ENCODE peak calls at places on chromosomes 6 and 20, in four cellular contexts. I, Z, D and B are unnamed samples.

GRCh38 chr6:387293-387694 is 4.3 kb upstream of the IRF4 start:
- DNase-seq in I (no peak), Z (no peak), D (peak; percentile 26), B (peak; percentile 68)

GRCh38 chr6:137265574-137265973 is 46.4 kb upstream of the IFNGR1 start:
- DNase-seq in I (no peak), Z (no peak), D (no peak), B (no peak)

GRCh38 chr6:9360881-9361280 is 925.5 kb upstream of the SLC35B3 start:
- DNase-seq in I (no peak), Z (no peak), D (no peak), B (no peak)

GRCh38 chr6:160678744-160679401 is 14.8 kb upstream of the LPA start:
- DNase-seq in I (peak; percentile 39), Z (no peak), D (no peak), B (no peak)

GRCh38 chr6:95578106-95578410 is 723 bp downstream of the MANEA start:
- DNase-seq in I (no peak), Z (no peak), D (peak; percentile 26), B (no peak)

GRCh38 chr6:169931223-169931760 is 179.9 kb downstream of the ERMARD start:
- DNase-seq in I (no peak), Z (no peak), D (no peak), B (no peak)

GRCh38 chr6:69888842-69889590 is 22.7 kb downstream of the COL19A1 start:
- DNase-seq in I (no peak), Z (no peak), D (no peak), B (no peak)

GRCh38 chr20:42419814-42420532 is 769.7 kb downstream of the PTPRT start:
- DNase-seq in I (no peak), Z (no peak), D (no peak), B (no peak)

GRCh38 chr6:159714404-159714803 is 12.9 kb upstream of the WTAP start:
- DNase-seq in I (no peak), Z (no peak), D (no peak), B (no peak)

DNA sequence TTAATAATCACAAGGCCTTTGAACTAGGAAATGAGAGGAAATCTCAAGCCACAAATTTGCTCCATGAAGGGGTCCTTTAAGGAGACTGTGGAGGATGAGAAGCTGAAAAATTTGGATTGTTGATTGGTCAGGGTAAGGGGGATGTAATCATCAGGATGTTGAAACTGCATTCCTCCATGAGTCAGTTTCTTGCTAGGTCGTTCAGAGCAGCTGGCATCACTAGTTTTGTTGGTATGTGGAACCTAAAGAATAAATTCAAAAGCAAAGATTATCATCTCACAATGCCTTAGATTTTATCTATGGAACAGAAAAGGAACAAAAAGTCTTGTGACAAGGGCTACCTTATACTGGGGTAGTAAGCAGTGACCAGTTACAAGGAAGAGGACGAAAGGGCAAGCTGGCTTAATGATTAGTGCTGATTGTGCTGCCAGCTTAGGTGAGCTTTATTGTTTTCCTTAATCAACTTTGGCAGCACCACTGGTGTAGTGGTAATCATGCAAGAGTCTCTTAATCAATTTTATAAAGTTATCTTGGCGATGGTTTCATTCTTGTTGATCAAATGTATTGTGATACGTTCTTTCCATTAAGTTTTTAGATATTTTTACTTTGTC is 36.6 kb downstream of the CRISP2 start:
- DNase-seq in I (no peak), Z (no peak), D (peak; percentile 33), B (peak; percentile 14)
- H2AFZ ChIP-seq in I (peak overlapping the region; percentile 6), Z (peak overlapping the region; percentile 29), D (no peak overlapping the region), B (no peak overlapping the region)

GRCh38 chr20:64037498-64038213 is 1.7 kb downstream of the C20orf204 start:
- DNase-seq in I (peak; percentile 75), Z (no peak), D (no peak), B (no peak)
- H3K9ac ChIP-seq in I (no peak overlapping the region), Z (no peak overlapping the region), D (no peak overlapping the region), B (no peak overlapping the region)

GRCh38 chr6:73679009-73679408 is 17.0 kb upstream of the CD109 start:
- DNase-seq in I (no peak), Z (no peak), D (no peak), B (no peak)

GRCh38 chr6:73675466-73676098 is 20.4 kb upstream of the CD109 start:
- DNase-seq in I (peak; percentile 68), Z (no peak), D (peak; percentile 72), B (peak; percentile 81)

DNA sequence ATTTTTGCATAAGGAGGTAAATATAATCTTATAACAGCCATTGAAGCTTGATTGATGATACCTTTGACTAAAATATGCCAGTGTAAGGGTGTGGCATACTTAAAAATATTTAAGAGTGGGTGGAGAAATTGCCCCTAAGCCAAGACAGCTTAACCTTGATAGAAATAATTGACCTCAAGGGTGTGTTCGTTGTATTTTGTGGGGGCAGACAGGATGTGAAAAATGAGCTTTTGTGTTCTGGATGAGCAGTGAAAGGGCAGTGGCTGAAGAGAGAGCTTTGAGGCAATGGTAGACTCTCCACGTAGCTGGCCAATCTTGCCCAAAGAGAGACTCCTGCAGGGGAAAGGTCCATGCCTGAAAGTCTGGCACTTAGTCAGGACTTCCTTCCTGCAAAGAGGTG is 15.7 kb upstream of the CD109 start:
- DNase-seq in I (no peak), Z (no peak), D (peak; percentile 58), B (no peak)
- H2AFZ ChIP-seq in I (no peak overlapping the region), Z (peak overlapping the region; percentile 87), D (peak overlapping the region; percentile 89), B (no peak overlapping the region)

GRCh38 chr6:41176189-41176588 is 13.3 kb upstream of the TREM2 start:
- DNase-seq in I (peak; percentile 8), Z (no peak), D (no peak), B (no peak)

GRCh38 chr6:41174610-41175009 is 11.7 kb upstream of the TREM2 start:
- DNase-seq in I (no peak), Z (no peak), D (no peak), B (no peak)

GRCh38 chr6:41170547-41171160 is 7.7 kb upstream of the TREM2 start:
- DNase-seq in I (peak; percentile 14), Z (no peak), D (no peak), B (no peak)

GRCh38 chr6:41175084-41175483 is 12.2 kb upstream of the TREM2 start:
- DNase-seq in I (no peak), Z (no peak), D (no peak), B (no peak)

DNA sequence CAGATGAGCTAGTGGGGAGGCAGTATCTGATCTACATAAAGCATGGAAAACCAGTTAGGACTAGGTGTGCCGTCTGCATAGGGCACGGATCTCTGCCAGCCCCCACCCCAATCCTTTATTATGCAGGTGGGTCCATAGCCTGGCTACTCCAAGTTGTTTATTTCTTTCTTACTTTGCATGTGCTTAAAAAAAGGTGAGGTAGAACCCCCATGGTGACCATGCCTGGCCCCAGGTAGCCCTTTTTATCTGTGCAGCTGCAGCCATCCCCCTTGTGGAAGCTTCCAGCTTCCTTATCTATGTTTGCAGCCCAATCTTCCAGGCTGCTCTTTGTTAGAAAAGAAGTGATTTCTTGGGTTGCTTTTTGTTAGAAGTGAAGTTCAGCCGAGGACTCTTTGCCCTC is 9.0 kb upstream of the TREM2 start:
- DNase-seq in I (peak; percentile 47), Z (no peak), D (no peak), B (no peak)
- H3K9ac ChIP-seq in I (no peak overlapping the region), Z (no peak overlapping the region), D (no peak overlapping the region), B (no peak overlapping the region)

DNA sequence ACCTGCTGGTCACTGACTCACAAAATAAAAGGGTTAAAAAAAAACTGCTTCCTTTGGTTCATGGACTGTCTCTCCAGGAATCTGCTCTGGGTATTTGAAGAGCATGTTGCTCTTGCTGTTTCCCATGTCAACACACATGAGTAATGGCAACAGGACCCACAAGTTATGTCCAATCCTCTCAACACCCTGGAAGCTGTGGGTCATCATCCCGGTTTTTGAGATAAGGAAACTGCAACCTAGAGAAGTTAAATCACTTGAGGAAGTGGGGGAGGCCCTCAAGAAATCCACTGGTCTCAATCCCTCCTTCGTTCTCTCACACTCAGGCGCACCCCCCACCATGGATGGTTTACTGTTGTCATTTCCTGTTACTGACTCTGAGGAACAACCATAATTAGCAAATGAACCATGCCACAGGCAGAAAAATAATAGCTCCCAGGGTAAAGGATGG is 12.4 kb downstream of the MAP1LC3A start:
- DNase-seq in I (no peak), Z (no peak), D (no peak), B (peak; percentile 23)
- H2AFZ ChIP-seq in I (no peak overlapping the region), Z (no peak overlapping the region), D (no peak overlapping the region), B (no peak overlapping the region)

GRCh38 chr6:52595000-52595795 is 18.3 kb upstream of the TRAM2 start:
- DNase-seq in I (peak; percentile 43), Z (no peak), D (peak; percentile 55), B (peak; percentile 93)
- H3K9ac ChIP-seq in I (no peak overlapping the region), Z (no peak overlapping the region), D (no peak overlapping the region), B (peak overlapping the region; percentile 24)

GRCh38 chr6:152096863-152097496 is 289.5 kb downstream of the ESR1 start:
- DNase-seq in I (no peak), Z (no peak), D (peak; percentile 75), B (peak; percentile 86)
- H2AFZ ChIP-seq in I (no peak overlapping the region), Z (no peak overlapping the region), D (no peak overlapping the region), B (no peak overlapping the region)

GRCh38 chr20:31693402-31693801 is 29.3 kb downstream of the BCL2L1 start:
- DNase-seq in I (no peak), Z (no peak), D (no peak), B (no peak)

GRCh38 chr20:31691646-31692275 is 30.9 kb downstream of the BCL2L1 start:
- DNase-seq in I (no peak), Z (no peak), D (no peak), B (no peak)

GRCh38 chr20:31695849-31696804 is 26.5 kb downstream of the BCL2L1 start:
- DNase-seq in I (no peak), Z (no peak), D (peak; percentile 58), B (peak; percentile 74)

GRCh38 chr20:31694842-31695593 is 27.6 kb downstream of the BCL2L1 start:
- DNase-seq in I (no peak), Z (no peak), D (no peak), B (no peak)

GRCh38 chr20:31693987-31694661 is 28.5 kb downstream of the BCL2L1 start:
- DNase-seq in I (peak; percentile 41), Z (no peak), D (no peak), B (no peak)
- H3K9ac ChIP-seq in I (no peak overlapping the region), Z (no peak overlapping the region), D (no peak overlapping the region), B (no peak overlapping the region)

GRCh38 chr6:33373950-33374349 is 17.7 kb upstream of the KIFC1 start:
- DNase-seq in I (no peak), Z (no peak), D (no peak), B (no peak)

GRCh38 chr6:33375143-33375649 is 16.4 kb upstream of the KIFC1 start:
- DNase-seq in I (no peak), Z (no peak), D (peak; percentile 73), B (peak; percentile 81)

GRCh38 chr6:33374359-33374910 is 17.2 kb upstream of the KIFC1 start:
- DNase-seq in I (no peak), Z (no peak), D (peak; percentile 41), B (no peak)

GRCh38 chr6:33380272-33380981 is 11.2 kb upstream of the KIFC1 start:
- DNase-seq in I (no peak), Z (no peak), D (no peak), B (no peak)

DNA sequence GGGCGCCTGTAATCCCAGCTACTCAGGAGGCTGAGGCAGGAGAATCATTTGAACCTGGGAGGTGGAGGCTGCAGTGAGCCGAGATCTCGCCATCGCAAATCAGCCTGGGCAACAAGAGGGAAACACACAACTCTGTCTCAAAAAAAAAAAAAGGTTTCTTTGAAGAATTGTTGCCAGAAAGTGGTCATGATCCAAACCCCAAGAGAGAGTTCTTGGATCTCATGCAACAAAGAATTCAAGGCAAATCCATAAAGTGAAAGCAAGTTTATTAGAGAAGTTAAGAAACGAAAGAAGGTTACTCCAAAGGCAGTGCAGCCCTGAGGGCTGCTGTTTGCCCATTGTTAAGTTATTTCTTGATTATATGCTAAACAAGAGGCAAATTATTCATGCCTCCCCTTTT is 14.5 kb upstream of the KIFC1 start:
- DNase-seq in I (no peak), Z (no peak), D (no peak), B (no peak)
- H2AFZ ChIP-seq in I (no peak overlapping the region), Z (peak overlapping the region; percentile 44), D (no peak overlapping the region), B (no peak overlapping the region)